ENCODE peak calls at places on chromosomes 1 and 21, in seven cellular contexts. L, M, F, I, G, W and Z are unnamed samples.

GRCh38 chr1:156795787-156796186 is 20.9 kb downstream of the SH2D2A start:
- DNase-seq in L (no peak), M (no peak), F (no peak), I (no peak), G (no peak), W (no peak), Z (no peak)

GRCh38 chr1:65527211-65527610 is 106.7 kb downstream of the LEPR start:
- DNase-seq in L (no peak), M (no peak), F (peak), I (no peak), G (no peak), W (no peak), Z (no peak)

GRCh38 chr1:117095237-117095636 is 26.3 kb downstream of the TRIM45 start:
- DNase-seq in L (no peak), M (no peak), F (peak), I (no peak), G (no peak), W (no peak), Z (no peak)

GRCh38 chr1:1510912-1511532 is 940 bp upstream of the ATAD3A start:
- DNase-seq in L (no peak), M (peak), F (peak), I (no peak), G (peak), W (no peak), Z (no peak)

GRCh38 chr1:170707959-170708666 is 44.2 kb downstream of the PRRX1 start:
- DNase-seq in L (no peak), M (peak), F (peak), I (no peak), G (peak), W (no peak), Z (no peak)

GRCh38 chr21:32131960-32132359 is 146.9 kb downstream of the MIS18A start:
- DNase-seq in L (no peak), M (peak), F (peak), I (no peak), G (no peak), W (no peak), Z (no peak)

GRCh38 chr1:3890389-3891328 is 9.4 kb downstream of the C1orf174 start:
- DNase-seq in L (no peak), M (no peak), F (no peak), I (no peak), G (no peak), W (no peak), Z (no peak)

GRCh38 chr1:197838836-197839235 is 63.6 kb upstream of the DENND1B start:
- DNase-seq in L (no peak), M (peak), F (peak), I (no peak), G (peak), W (no peak), Z (peak)

GRCh38 chr1:200979574-200980451 is 43.7 kb downstream of the KIF21B start:
- DNase-seq in L (no peak), M (peak), F (no peak), I (no peak), G (peak), W (peak), Z (peak)

GRCh38 chr1:109776911-109777310 is 13.2 kb upstream of the EPS8L3 start:
- DNase-seq in L (peak), M (peak), F (peak), I (peak), G (peak), W (peak), Z (peak)

GRCh38 chr1:29754608-29755375 is 518.5 kb downstream of the PTPRU start:
- DNase-seq in L (no peak), M (no peak), F (no peak), I (no peak), G (no peak), W (no peak), Z (no peak)

GRCh38 chr21:41630249-41630648 is 122.3 kb upstream of the TMPRSS2 start:
- DNase-seq in L (no peak), M (peak), F (peak), I (no peak), G (peak), W (no peak), Z (no peak)

GRCh38 chr1:87600848-87601247 is 272.2 kb downstream of the LMO4 start:
- DNase-seq in L (no peak), M (peak), F (peak), I (no peak), G (no peak), W (no peak), Z (no peak)

GRCh38 chr21:41678016-41678935 is 88.6 kb downstream of the RIPK4 start:
- DNase-seq in L (no peak), M (peak), F (peak), I (no peak), G (peak), W (peak), Z (no peak)

GRCh38 chr1:208256091-208256490 is 11.9 kb upstream of the PLXNA2 start:
- DNase-seq in L (no peak), M (no peak), F (no peak), I (no peak), G (no peak), W (no peak), Z (no peak)

GRCh38 chr1:109611951-109612310 is 7.5 kb downstream of the GNAT2 start:
- DNase-seq in L (no peak), M (no peak), F (no peak), I (no peak), G (no peak), W (no peak), Z (no peak)

GRCh38 chr1:31199924-31200323 is 39.8 kb downstream of the NKAIN1 start:
- DNase-seq in L (no peak), M (no peak), F (no peak), I (no peak), G (no peak), W (no peak), Z (no peak)

GRCh38 chr1:29062157-29062942 is 61.4 kb downstream of the TMEM200B start:
- DNase-seq in L (no peak), M (no peak), F (no peak), I (no peak), G (no peak), W (no peak), Z (no peak)

GRCh38 chr1:166924829-166925541 is 48.9 kb upstream of the TADA1 start:
- DNase-seq in L (no peak), M (no peak), F (no peak), I (no peak), G (no peak), W (no peak), Z (no peak)

GRCh38 chr1:87506147-87506546 is 177.5 kb downstream of the LMO4 start:
- DNase-seq in L (no peak), M (peak), F (no peak), I (no peak), G (no peak), W (no peak), Z (no peak)

GRCh38 chr1:97097404-97097925 is 375.9 kb downstream of the PTBP2 start:
- DNase-seq in L (no peak), M (no peak), F (no peak), I (no peak), G (no peak), W (no peak), Z (no peak)

GRCh38 chr21:26966978-26967913 is at the start of gene ADAMTS5:
- DNase-seq in L (no peak), M (no peak), F (peak), I (peak), G (no peak), W (peak), Z (peak)
- TF ChIP-seq POLR2A in L (peak), M (no peak), F (peak), I (peak), G (no peak), W (no peak), Z (no peak)

GRCh38 chr1:42456754-42457089 is 379 bp downstream of the PPCS start:
- DNase-seq in L (peak), M (peak), F (peak), I (peak), G (no peak), W (peak), Z (peak)
- TF ChIP-seq POLR2A in L (no peak), M (no peak), F (no peak), I (no peak), G (no peak), W (no peak), Z (peak)

GRCh38 chr1:160763993-160764392 is 24.9 kb downstream of the SLAMF7 start:
- DNase-seq in L (no peak), M (no peak), F (no peak), I (no peak), G (no peak), W (no peak), Z (no peak)

GRCh38 chr1:160761886-160762285 is 22.8 kb downstream of the SLAMF7 start:
- DNase-seq in L (no peak), M (no peak), F (no peak), I (no peak), G (no peak), W (no peak), Z (no peak)

GRCh38 chr1:160773088-160773487 is 22.9 kb upstream of the LY9 start:
- DNase-seq in L (no peak), M (no peak), F (no peak), I (no peak), G (no peak), W (no peak), Z (no peak)

GRCh38 chr1:160768295-160768657 is 27.7 kb upstream of the LY9 start:
- DNase-seq in L (no peak), M (peak), F (no peak), I (no peak), G (no peak), W (peak), Z (no peak)

DNA sequence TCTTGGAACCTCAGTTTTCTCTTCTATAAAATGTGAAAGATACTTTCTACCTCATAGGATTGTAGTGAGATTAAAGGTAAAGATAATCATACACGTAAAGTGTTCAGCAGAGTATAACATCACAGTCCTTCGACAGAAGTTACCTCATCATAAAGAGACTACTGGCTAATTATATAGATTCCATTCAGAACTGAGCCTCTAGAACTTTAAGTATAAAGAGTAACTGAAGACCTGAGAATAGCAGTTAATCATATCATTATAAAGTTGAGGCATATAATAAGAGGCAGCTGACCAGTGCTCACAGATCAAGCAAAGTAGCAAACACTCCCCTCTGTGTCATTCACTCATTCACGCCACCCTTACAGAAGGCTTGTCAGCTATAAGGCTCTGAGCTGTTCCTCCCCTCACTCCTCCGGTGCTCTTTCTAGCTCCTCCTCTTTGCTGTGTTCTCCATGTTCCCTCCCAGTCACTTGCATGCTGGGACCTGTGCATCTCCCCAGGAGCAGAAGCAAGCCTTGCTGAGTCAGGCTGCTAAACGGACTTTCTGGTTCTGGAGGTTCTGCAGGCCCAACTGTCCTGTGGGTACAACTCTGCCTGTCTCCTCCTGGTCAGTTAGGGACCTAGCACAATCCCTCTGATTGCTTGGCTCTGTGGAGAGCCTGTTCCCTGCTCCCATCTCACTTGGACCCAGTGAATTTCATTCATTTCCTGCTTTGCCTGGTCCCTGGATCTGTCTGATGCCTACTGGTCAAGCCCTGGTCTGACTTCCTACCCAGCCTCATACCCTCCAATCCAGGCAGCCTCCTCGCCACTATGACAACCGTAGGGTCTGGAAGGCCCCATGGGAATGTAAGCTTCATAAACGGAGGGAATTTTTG is 28.3 kb upstream of the LY9 start:
- DNase-seq in L (no peak), M (no peak), F (no peak), I (no peak), G (no peak), W (no peak), Z (no peak)
- TF ChIP-seq POLR2A in L (peak), M (no peak), F (no peak), I (no peak), G (no peak), W (no peak), Z (peak)

GRCh38 chr1:248704556-248704955 is 2.0 kb upstream of the OR14I1 start:
- DNase-seq in L (no peak), M (no peak), F (no peak), I (no peak), G (no peak), W (no peak), Z (no peak)

GRCh38 chr1:248714248-248714647 is 11.7 kb upstream of the OR14I1 start:
- DNase-seq in L (no peak), M (peak), F (no peak), I (no peak), G (no peak), W (no peak), Z (no peak)

DNA sequence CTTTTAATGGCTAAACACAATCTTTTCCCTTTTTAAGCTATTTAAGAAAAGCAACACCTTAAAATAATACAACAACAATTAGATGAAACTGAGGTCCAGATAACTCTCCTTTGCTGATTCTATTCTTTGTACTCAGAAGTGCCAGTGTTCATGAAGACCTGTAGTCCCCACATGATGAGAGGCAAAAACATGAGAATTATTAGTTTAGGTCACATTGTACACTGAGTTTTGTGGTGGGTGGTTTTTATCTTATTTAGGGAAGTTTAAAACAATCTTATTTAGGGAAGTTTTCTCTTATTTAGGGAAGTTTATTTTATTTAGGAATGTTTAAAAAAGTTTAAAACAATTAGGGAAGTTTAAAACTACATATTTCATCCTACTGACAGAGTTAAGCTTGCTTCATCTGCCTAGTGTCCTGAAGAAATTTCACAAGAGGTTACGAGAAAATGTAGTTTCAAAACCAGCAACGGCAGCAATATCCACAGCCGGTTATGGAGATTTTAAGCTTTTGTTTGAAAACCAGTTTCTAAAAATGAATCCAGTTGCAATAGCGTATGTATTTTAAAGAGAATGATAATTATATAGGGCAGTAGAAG is 7.8 kb upstream of the OR14I1 start:
- DNase-seq in L (no peak), M (no peak), F (no peak), I (no peak), G (no peak), W (no peak), Z (no peak)
- TF ChIP-seq POLR2A in L (no peak), M (no peak), F (no peak), I (no peak), G (no peak), W (no peak), Z (no peak)

GRCh38 chr1:90810681-90811080 is 93.6 kb upstream of the BARHL2 start:
- DNase-seq in L (no peak), M (no peak), F (no peak), I (no peak), G (no peak), W (no peak), Z (no peak)

GRCh38 chr1:90807329-90807728 is 90.2 kb upstream of the BARHL2 start:
- DNase-seq in L (no peak), M (no peak), F (no peak), I (no peak), G (no peak), W (no peak), Z (no peak)

GRCh38 chr1:90809093-90809492 is 92.0 kb upstream of the BARHL2 start:
- DNase-seq in L (no peak), M (no peak), F (no peak), I (no peak), G (no peak), W (no peak), Z (no peak)

GRCh38 chr1:90810006-90810405 is 92.9 kb upstream of the BARHL2 start:
- DNase-seq in L (no peak), M (no peak), F (no peak), I (no peak), G (no peak), W (no peak), Z (no peak)
- TF ChIP-seq POLR2A in L (no peak), M (no peak), F (no peak), I (no peak), G (no peak), W (no peak), Z (no peak)

GRCh38 chr1:54229281-54229891 is 29.4 kb downstream of the MRPL37 start:
- DNase-seq in L (no peak), M (peak), F (peak), I (no peak), G (peak), W (no peak), Z (no peak)
- TF ChIP-seq POLR2A in L (no peak), M (no peak), F (no peak), I (no peak), G (no peak), W (no peak), Z (no peak)

GRCh38 chr1:227947678-227948492 is at the start of gene WNT9A:
- DNase-seq in L (no peak), M (peak), F (peak), I (peak), G (no peak), W (peak), Z (peak)
- TF ChIP-seq POLR2A in L (peak), M (peak), F (no peak), I (peak), G (peak), W (no peak), Z (no peak)

GRCh38 chr1:12595839-12596821 is 21.9 kb downstream of the DHRS3 start:
- DNase-seq in L (no peak), M (peak), F (peak), I (peak), G (no peak), W (peak), Z (no peak)
- TF ChIP-seq POLR2A in L (peak), M (peak), F (peak), I (no peak), G (no peak), W (no peak), Z (no peak)

GRCh38 chr1:9629445-9630201 is 21.9 kb upstream of the PIK3CD start:
- DNase-seq in L (peak), M (no peak), F (no peak), I (no peak), G (no peak), W (peak), Z (no peak)
- TF ChIP-seq POLR2A in L (no peak), M (no peak), F (no peak), I (no peak), G (no peak), W (no peak), Z (no peak)

GRCh38 chr1:161019767-161020572 is 982 bp downstream of the F11R start:
- DNase-seq in L (no peak), M (no peak), F (no peak), I (peak), G (no peak), W (no peak), Z (no peak)
- TF ChIP-seq POLR2A in L (peak), M (no peak), F (no peak), I (no peak), G (no peak), W (no peak), Z (no peak)